ENCODE peak calls at places on chromosomes 5 and 9, in ten cellular contexts. P, V, A, J, G, F, C, W, Z and O are unnamed samples.

GRCh38 chr5:100726116-100726515 is 177.0 kb downstream of the ST8SIA4 start:
- DNase-seq in W (no peak), V (no peak), P (no peak), F (no peak), C (no peak), A (no peak), J (no peak), Z (no peak), G (no peak), O (no peak)

GRCh38 chr5:133111299-133111698 is 59.5 kb downstream of the HSPA4 start:
- DNase-seq in J (peak; percentile 80), G (peak; percentile 85), Z (peak; percentile 55), C (peak; percentile 83), V (peak; percentile 68), P (peak; percentile 92), F (peak; percentile 86), W (peak; percentile 95), A (peak; percentile 87), O (peak; percentile 83)

GRCh38 chr5:30401479-30402058 is 791.9 kb upstream of the CDH6 start:
- DNase-seq in A (peak; percentile 71), V (no peak), G (peak; percentile 35), C (peak; percentile 43), W (peak; percentile 47), P (no peak), J (peak; percentile 23), Z (peak; percentile 18), F (peak; percentile 68), O (no peak)

GRCh38 chr9:36802171-36802920 is 229.7 kb downstream of the MELK start:
- DNase-seq in F (peak; percentile 45), P (no peak), C (no peak), V (no peak), A (peak; percentile 18), W (peak; percentile 51), Z (peak; percentile 36), G (no peak), J (peak; percentile 19), O (no peak)

GRCh38 chr9:89428901-89429890 is 68.7 kb downstream of the SEMA4D start:
- DNase-seq in A (peak; percentile 95), F (no peak), W (no peak), G (no peak), P (peak; percentile 62), Z (no peak), J (no peak), V (no peak), C (no peak), O (peak; percentile 6)

GRCh38 chr9:110578896-110579752 is at the start of gene SVEP1:
- DNase-seq in J (peak; percentile 80), W (peak; percentile 82), C (peak; percentile 42), P (peak; percentile 87), Z (peak; percentile 72), G (no peak), V (no peak), F (peak; percentile 92), A (peak; percentile 70), O (peak; percentile 46)

GRCh38 chr5:54390015-54390414 is 65.5 kb upstream of the HSPB3 start:
- DNase-seq in P (no peak), V (peak; percentile 69), Z (peak; percentile 88), J (peak; percentile 55), G (peak; percentile 53), A (peak; percentile 22), F (peak; percentile 76), W (peak; percentile 47), C (no peak), O (peak; percentile 15)

GRCh38 chr9:2066312-2067273 is 51.4 kb downstream of the SMARCA2 start:
- DNase-seq in J (peak; percentile 11), V (no peak), Z (peak; percentile 30), P (no peak), A (peak; percentile 87), F (peak; percentile 67), G (no peak), C (no peak), W (no peak), O (peak; percentile 4)

GRCh38 chr5:179306191-179307005 is 38.9 kb downstream of the ADAMTS2 start:
- DNase-seq in J (no peak), G (no peak), F (peak; percentile 57), V (no peak), P (peak; percentile 35), C (no peak), A (no peak), Z (peak; percentile 24), W (no peak), O (no peak)

GRCh38 chr9:114238919-114239879 is 83.7 kb upstream of the ORM1 start:
- DNase-seq in V (no peak), W (no peak), A (peak; percentile 91), Z (peak; percentile 80), F (peak; percentile 20), C (no peak), J (peak; percentile 42), G (no peak), P (peak; percentile 84), O (peak; percentile 51)

GRCh38 chr9:121353246-121353975 is 16.6 kb downstream of the STOM start:
- DNase-seq in Z (no peak), P (no peak), V (no peak), G (no peak), W (no peak), A (no peak), F (no peak), C (no peak), J (no peak), O (no peak)
- H3K9ac ChIP-seq in Z (no peak overlapping the region), P (peak overlapping the region; percentile 20), V (no peak overlapping the region), G (no peak overlapping the region), W (no peak overlapping the region), A (no peak overlapping the region), F (no peak overlapping the region), C (no peak overlapping the region), J (no peak overlapping the region), O (peak overlapping the region; percentile 70)

DNA sequence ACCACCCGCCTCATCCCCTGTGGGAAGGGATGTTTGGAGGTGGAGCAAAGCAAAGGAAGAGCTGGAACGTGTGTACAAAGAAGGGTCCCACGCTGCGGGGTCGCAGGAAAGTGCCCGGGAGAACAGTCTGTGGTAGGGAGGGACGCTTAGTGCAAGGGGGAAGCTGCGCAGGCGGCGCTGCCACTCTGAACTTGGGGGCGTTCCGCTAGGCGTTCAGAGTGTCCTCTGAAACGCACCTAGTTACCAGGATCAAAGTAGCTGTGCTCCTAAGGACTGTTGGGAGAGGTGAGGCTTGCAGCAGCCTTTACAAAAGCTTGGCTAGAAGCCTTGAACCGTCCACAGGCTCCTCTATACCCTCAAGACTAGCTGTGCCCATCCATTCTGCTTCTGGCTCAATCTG is 29.3 kb upstream of the PDE8B start:
- DNase-seq in W (no peak), J (no peak), P (peak; percentile 55), C (no peak), V (no peak), F (no peak), Z (no peak), A (no peak), G (no peak), O (no peak)
- H3K4me3 ChIP-seq in W (no peak overlapping the region), J (no peak overlapping the region), P (peak overlapping the region; percentile 39), C (no peak overlapping the region), V (no peak overlapping the region), F (no peak overlapping the region), Z (no peak overlapping the region), A (no peak overlapping the region), G (no peak overlapping the region), O (no peak overlapping the region)

GRCh38 chr5:145775411-145775810 is 59.7 kb downstream of the PRELID2 start:
- DNase-seq in P (no peak), G (no peak), V (no peak), J (peak; percentile 40), C (no peak), Z (no peak), A (no peak), F (peak; percentile 30), W (peak; percentile 50), O (no peak)

GRCh38 chr5:145775893-145776444 is 59.2 kb downstream of the PRELID2 start:
- DNase-seq in G (no peak), W (peak; percentile 90), P (no peak), Z (peak; percentile 86), A (no peak), J (peak; percentile 89), C (no peak), F (peak; percentile 92), V (peak; percentile 47), O (peak; percentile 66)

GRCh38 chr5:145778144-145778900 is 56.8 kb downstream of the PRELID2 start:
- DNase-seq in P (no peak), W (no peak), C (no peak), J (no peak), V (no peak), Z (no peak), G (no peak), A (no peak), F (no peak), O (no peak)

GRCh38 chr5:145777445-145778063 is 57.6 kb downstream of the PRELID2 start:
- DNase-seq in A (no peak), C (no peak), J (no peak), P (no peak), V (no peak), F (no peak), G (no peak), W (no peak), Z (no peak), O (no peak)

GRCh38 chr5:145776886-145777285 is 58.3 kb downstream of the PRELID2 start:
- DNase-seq in P (no peak), C (no peak), J (no peak), W (peak; percentile 43), A (no peak), Z (peak; percentile 40), G (no peak), F (peak; percentile 63), V (no peak), O (no peak)
- H3K9ac ChIP-seq in P (no peak overlapping the region), C (no peak overlapping the region), J (no peak overlapping the region), W (no peak overlapping the region), A (no peak overlapping the region), Z (no peak overlapping the region), G (no peak overlapping the region), F (no peak overlapping the region), V (no peak overlapping the region), O (no peak overlapping the region)

DNA sequence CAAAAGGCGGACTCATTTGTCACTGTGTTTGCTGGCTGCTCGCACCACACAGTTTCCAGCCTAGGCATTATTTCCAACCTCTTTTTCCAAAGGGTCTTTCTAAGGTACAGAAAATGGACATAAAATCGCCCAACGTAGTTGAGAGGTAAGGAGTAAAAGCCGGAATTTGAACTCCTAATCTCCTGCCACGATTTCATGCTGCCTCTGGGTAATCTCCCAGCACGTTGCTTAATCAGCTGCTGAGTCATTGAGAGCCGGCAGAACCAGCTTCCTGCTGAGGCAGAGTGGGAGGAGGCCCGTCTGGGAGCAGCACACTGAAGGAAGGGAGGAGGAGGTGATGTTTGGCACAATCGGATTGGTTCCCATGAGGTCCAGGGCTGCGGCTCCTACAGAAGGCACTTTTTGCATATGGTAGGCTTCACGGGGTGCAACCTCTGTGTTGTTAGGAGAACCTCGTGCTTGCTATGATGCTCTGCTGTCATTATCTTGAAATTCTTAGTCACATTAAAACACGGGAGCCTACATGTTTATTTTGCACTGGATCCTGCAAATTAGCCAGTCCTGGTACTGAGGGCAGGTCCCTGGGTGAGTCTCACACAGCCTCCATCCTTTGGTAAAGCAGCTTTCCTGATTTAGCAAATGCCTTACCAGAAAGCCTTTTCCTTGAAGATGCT is 191.8 kb upstream of the MSX2 start:
- DNase-seq in V (peak; percentile 91), Z (peak; percentile 96), C (peak; percentile 55), W (peak; percentile 96), F (peak; percentile 96), P (peak; percentile 85), G (peak; percentile 69), J (peak; percentile 98), A (peak; percentile 99), O (peak; percentile 42)
- H3K4me3 ChIP-seq in V (peak overlapping the region; percentile 40), Z (peak overlapping the region; percentile 30), C (no peak overlapping the region), W (peak overlapping the region; percentile 45), F (peak overlapping the region; percentile 39), P (no peak overlapping the region), G (no peak overlapping the region), J (peak overlapping the region; percentile 50), A (no peak overlapping the region), O (no peak overlapping the region)